ENCODE peak calls at places on chromosomes 2 and 18, in four cellular contexts. Y is endodermal cell, V is pancreas, F is heart left ventricle. O is an unnamed sample. For H3K4me1, the result is how much of the 10 kb centered on the place peaks cover.

GRCh38 chr18:62957885-62958472 is 242.6 kb downstream of the PHLPP1 start:
- DNase-seq in Y (peak), V (no peak), F (peak), O (no peak)

GRCh38 chr2:53286336-53286735 is 481.3 kb upstream of the CHAC2 start:
- DNase-seq in Y (no peak), V (no peak), F (no peak), O (no peak)

GRCh38 chr2:212970132-212970531 is 181.3 kb downstream of the IKZF2 start:
- DNase-seq in Y (no peak), V (no peak), F (no peak), O (no peak)

GRCh38 chr18:7619676-7620075 is 52.6 kb downstream of the PTPRM start:
- DNase-seq in Y (no peak), V (no peak), F (no peak), O (no peak)

GRCh38 chr2:28155627-28156026 is 237.0 kb upstream of the FOSL2 start:
- DNase-seq in Y (peak), V (no peak), F (no peak), O (no peak)

GRCh38 chr18:79988079-79988924 is at the start of gene TXNL4A:
- DNase-seq in Y (peak), V (peak), F (peak), O (peak)

GRCh38 chr18:77341527-77341926 is 91.9 kb downstream of the GALR1 start:
- DNase-seq in Y (no peak), V (no peak), F (no peak), O (no peak)

GRCh38 chr18:13641551-13642439 is 84.6 kb downstream of the FAM210A start:
- DNase-seq in Y (peak), V (no peak), F (peak), O (no peak)

GRCh38 chr18:46156124-46156745 is 52.0 kb downstream of the HAUS1 start:
- DNase-seq in Y (no peak), V (no peak), F (no peak), O (no peak)

DNA sequence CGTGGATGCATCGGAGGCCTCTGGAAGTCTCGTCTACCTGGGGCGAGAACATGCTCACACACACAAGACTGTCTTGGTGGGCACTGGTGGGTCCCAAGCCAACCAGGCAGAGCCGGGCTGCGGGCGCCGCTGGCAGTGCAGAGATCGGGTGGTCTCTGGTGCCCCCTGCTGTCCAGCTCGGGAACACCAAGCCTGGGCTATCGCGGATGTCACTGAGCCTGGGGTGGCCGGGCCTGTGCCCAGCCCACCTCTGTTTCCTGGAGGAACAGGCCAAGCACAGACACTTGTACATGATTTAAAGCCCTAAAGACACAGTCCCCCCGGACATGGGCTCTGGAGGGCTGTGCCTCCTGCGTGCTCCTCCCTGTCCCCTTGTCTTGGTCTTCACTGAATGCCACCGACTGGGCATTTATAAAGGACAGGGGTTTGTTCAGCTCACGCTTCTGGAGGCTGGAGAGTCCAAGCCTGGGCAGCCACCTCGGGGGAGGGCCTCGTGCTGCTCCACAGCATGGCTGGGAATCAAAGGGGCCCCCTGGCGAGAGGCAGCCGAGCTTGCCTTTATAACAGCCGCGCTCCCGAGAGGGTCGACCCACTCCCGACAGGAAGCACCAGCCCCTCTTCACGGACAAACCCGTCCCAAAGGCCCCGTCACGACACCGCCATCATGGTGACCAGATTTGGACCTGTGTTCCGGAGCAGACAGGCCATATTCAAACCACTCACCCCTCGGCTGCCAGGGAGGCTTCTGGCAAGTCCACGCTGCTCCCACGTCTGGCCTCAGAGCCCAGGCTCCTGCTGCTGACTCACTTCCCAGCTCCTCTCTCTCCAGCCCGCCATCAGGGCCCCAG is 3.6 kb upstream of the OTOS start:
- DNase-seq in Y (peak), V (peak), F (peak), O (peak)
- TF ChIP-seq CTCF in Y (peak), V (peak), F (peak), O (peak)

GRCh38 chr18:2961828-2962227 is 51.1 kb downstream of the LPIN2 start:
- DNase-seq in Y (no peak), V (no peak), F (no peak), O (no peak)
- H3K4me1 ChIP-seq in Y (under half), V (under half), F (under half), O (under half)

GRCh38 chr2:75464348-75464946 is 96.3 kb downstream of the EVA1A start:
- DNase-seq in Y (peak), V (no peak), F (no peak), O (no peak)
- TF ChIP-seq CTCF in Y (peak), V (peak), F (peak), O (peak)

DNA sequence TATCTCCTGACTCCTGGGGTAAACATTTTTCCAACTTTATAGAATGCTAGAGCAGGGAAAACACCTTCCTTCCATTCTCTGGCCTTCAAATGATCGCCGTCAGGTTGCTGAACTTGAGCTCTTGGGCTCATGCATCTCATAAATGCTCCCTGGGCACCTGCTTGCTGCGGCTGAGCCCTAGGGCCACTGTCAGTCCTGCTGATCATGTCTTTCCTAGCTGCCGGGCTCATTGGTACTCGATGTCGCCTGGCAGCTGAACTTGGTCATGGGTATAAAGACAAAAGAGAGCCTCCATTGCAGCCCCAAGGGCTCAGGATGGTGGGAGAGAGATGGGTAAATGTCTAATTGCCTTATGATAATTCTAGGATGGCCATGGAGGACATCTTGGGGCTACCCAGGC is 80.6 kb downstream of the HS1BP3 start:
- DNase-seq in Y (no peak), V (no peak), F (no peak), O (no peak)
- H3K4me1 ChIP-seq in Y (under half), V (under half), F (under half), O (under half)

GRCh38 chr18:50281295-50281971 is at the start of gene MBD1:
- DNase-seq in Y (peak), V (peak), F (peak), O (peak)
- TF ChIP-seq CTCF in Y (peak), V (peak), F (peak), O (no peak)

GRCh38 chr2:33616873-33617272 is 17.8 kb upstream of the FAM98A start:
- DNase-seq in Y (no peak), V (no peak), F (no peak), O (no peak)

GRCh38 chr2:33617989-33618388 is 18.9 kb upstream of the FAM98A start:
- DNase-seq in Y (no peak), V (no peak), F (no peak), O (no peak)

GRCh38 chr2:33617401-33617800 is 18.3 kb upstream of the FAM98A start:
- DNase-seq in Y (no peak), V (no peak), F (no peak), O (no peak)

GRCh38 chr2:33614190-33614589 is 15.1 kb upstream of the FAM98A start:
- DNase-seq in Y (no peak), V (no peak), F (no peak), O (no peak)

DNA sequence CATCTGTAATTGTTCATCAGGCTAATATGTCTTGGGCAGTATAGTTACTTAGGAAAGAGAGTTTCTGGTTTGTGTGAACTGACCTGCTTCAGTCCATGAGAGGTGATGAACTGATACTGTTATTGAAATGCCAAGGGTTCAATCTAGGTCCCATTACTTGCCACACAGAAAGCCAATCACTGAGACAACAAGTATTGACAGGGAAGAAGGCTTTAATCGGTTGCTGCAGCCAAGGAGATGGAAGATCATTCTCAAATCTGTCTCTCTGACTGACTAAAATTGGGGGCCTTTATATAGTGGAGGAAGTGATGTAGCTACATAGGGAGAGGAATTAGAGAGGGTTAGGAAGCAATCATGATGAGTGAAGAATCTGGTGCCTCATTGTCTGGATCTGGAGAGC is 19.9 kb upstream of the FAM98A start:
- DNase-seq in Y (no peak), V (no peak), F (no peak), O (no peak)
- H3K4me1 ChIP-seq in Y (under half), V (under half), F (under half), O (under half)

DNA sequence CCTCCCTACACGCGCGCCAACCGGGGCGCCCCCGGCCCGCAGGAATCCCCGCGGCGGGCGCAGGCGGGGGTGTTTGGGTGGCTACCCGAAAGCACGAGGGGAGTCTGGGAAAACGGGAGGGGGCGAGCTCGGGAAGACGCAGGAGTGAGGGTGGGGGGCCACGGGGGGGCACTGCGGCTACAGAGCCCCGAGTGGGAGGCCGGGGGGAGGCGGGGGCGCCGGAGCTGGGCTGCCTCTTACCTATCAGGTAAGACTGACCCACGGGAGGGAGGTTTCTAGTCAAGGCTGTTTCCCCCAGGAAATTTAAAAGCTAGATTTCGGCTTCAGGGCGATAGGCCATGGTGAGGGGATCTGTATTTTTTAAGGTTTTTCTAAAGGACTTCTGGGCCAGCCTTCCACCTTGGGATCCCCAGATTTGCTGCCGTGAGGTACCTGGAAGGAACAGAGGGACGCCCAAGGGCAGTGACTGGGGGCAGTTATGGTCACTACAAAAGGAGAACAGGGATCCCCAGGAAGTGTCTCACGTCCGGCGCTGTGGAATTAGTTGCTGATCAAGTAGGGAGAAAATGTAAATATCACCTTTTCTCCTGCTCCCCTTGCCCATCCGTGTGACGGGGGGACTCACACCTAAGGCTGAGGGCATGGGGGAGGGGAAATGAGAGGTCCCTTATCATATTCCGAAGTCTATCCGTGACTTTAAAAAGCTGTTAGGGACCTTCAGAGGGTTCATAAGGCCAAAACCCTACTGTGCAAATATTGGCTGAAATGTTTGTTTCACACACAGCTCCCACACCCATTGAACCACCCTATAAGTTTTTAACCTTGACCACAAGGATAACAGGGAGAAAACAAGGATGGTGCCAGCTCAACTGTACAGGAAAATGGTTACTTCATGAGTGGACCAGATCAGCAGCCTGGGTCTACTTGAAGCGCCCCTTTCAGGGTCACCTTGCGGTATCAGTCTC is 638 bp upstream of the IRS1 start:
- DNase-seq in Y (peak), V (peak), F (peak), O (peak)
- TF ChIP-seq CTCF in Y (peak), V (peak), F (no peak), O (no peak)

GRCh38 chr2:215751200-215751910 is 262.0 kb downstream of the MREG start:
- DNase-seq in Y (no peak), V (no peak), F (no peak), O (no peak)

GRCh38 chr2:215750763-215751162 is 262.6 kb downstream of the MREG start:
- DNase-seq in Y (no peak), V (no peak), F (no peak), O (no peak)

GRCh38 chr2:215752436-215752835 is 260.9 kb downstream of the MREG start:
- DNase-seq in Y (no peak), V (no peak), F (no peak), O (no peak)

GRCh38 chr2:215753808-215754207 is 259.5 kb downstream of the MREG start:
- DNase-seq in Y (no peak), V (no peak), F (no peak), O (no peak)

DNA sequence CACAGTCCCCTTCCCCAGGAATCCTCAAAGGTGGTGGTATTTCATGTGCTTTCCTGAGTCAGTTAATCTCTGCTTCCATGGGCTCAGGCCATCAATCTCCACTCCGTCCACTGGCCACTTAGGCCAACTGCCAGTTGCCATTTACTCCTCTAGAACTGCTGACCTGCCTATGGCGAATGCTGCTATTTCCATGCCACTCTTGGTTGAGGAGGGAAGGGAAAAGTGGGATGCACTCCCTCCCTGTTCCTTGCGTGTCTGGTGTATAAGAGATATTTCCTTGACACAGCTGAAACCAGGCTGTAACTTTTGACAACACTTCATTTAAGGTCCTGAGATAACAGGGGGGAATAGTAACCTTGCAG is 261.5 kb downstream of the MREG start:
- DNase-seq in Y (no peak), V (no peak), F (no peak), O (no peak)
- H3K4me1 ChIP-seq in Y (under half), V (under half), F (under half), O (under half)

DNA sequence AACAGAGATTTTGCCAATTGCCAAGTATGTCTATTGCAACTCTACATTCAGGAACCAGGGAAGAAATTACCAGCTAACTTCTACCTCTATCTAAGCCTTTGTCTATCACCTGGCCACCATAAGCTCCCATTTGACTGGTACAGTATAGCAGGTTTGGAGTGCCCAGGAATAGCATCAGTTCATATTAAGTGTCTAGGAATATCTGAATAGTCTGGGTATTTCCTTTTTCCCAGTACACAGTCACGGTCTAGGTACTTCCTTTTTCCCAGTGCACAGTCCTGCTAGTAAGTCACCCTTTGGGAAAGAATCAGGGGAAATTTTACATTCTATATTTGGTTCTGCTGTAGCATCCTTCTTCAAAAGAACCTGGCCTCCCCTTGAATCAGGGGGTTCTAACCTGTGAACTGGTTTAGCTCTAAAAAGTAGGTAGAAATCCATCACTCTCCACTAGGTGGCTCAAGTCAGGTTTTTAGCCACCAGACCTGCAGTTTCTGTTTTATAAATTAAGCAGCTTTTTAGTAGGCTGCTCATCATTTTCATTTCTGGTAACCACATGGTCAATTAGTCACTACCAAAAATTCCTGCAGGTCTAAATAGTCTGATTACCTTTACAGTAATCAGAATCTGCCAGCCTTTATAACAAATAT is 49.3 kb upstream of the DNAJC10 start:
- DNase-seq in Y (no peak), V (no peak), F (no peak), O (no peak)
- TF ChIP-seq CTCF in Y (peak), V (peak), F (peak), O (no peak)

O was measured in mucosa of descending colon.